ENCODE peak calls at places on chromosome 4, in six cellular contexts. One of them, this sample, is unnamed.

GRCh38 chr4:69843301-69843700 is 16.6 kb downstream of the SULT1E1 start:
- DNase-seq in NCI-H460: no peak
- DNase-seq in epithelial cell of esophagus: no peak
- DNase-seq in AG04450: no peak
- DNase-seq in HuH-7.5: no peak
- DNase-seq in NAMALWA: no peak
- DNase-seq in this sample: no peak

GRCh38 chr4:16439003-16439402 is 212.7 kb upstream of the TAPT1 start:
- DNase-seq in NCI-H460: no peak
- DNase-seq in epithelial cell of esophagus: no peak
- DNase-seq in AG04450: no peak
- DNase-seq in HuH-7.5: no peak
- DNase-seq in NAMALWA: no peak
- DNase-seq in this sample: no peak

GRCh38 chr4:3871181-3871852 is 105.1 kb downstream of the ADRA2C start:
- DNase-seq in NCI-H460: no peak
- DNase-seq in epithelial cell of esophagus: no peak
- DNase-seq in AG04450: no peak
- DNase-seq in HuH-7.5: no peak
- DNase-seq in NAMALWA: no peak
- DNase-seq in this sample: no peak

GRCh38 chr4:926538-926937 is 5.6 kb downstream of the GAK start:
- DNase-seq in NCI-H460: peak
- DNase-seq in epithelial cell of esophagus: peak
- DNase-seq in AG04450: no peak
- DNase-seq in HuH-7.5: no peak
- DNase-seq in NAMALWA: peak
- DNase-seq in this sample: no peak

GRCh38 chr4:136369073-136369472 is 1163.2 kb downstream of the PCDH18 start:
- DNase-seq in NCI-H460: no peak
- DNase-seq in epithelial cell of esophagus: peak
- DNase-seq in AG04450: no peak
- DNase-seq in HuH-7.5: no peak
- DNase-seq in NAMALWA: no peak
- DNase-seq in this sample: no peak

GRCh38 chr4:69831646-69832325 is 28.2 kb downstream of the SULT1E1 start:
- DNase-seq in NCI-H460: no peak
- DNase-seq in epithelial cell of esophagus: no peak
- DNase-seq in AG04450: no peak
- DNase-seq in HuH-7.5: no peak
- DNase-seq in NAMALWA: no peak
- DNase-seq in this sample: peak

GRCh38 chr4:31370866-31371465 is 650.8 kb downstream of the PCDH7 start:
- DNase-seq in NCI-H460: peak
- DNase-seq in epithelial cell of esophagus: peak
- DNase-seq in AG04450: no peak
- DNase-seq in HuH-7.5: peak
- DNase-seq in NAMALWA: peak
- DNase-seq in this sample: no peak

GRCh38 chr4:150264595-150265141 is 186.4 kb downstream of the DCLK2 start:
- DNase-seq in NCI-H460: no peak
- DNase-seq in epithelial cell of esophagus: no peak
- DNase-seq in AG04450: no peak
- DNase-seq in HuH-7.5: no peak
- DNase-seq in NAMALWA: no peak
- DNase-seq in this sample: no peak

GRCh38 chr4:161419822-161420221 is 744.0 kb downstream of the FSTL5 start:
- DNase-seq in NCI-H460: peak
- DNase-seq in epithelial cell of esophagus: peak
- DNase-seq in AG04450: no peak
- DNase-seq in HuH-7.5: no peak
- DNase-seq in NAMALWA: peak
- DNase-seq in this sample: no peak

GRCh38 chr4:30696195-30696594 is 24.0 kb upstream of the PCDH7 start:
- DNase-seq in NCI-H460: no peak
- DNase-seq in epithelial cell of esophagus: peak
- DNase-seq in AG04450: no peak
- DNase-seq in HuH-7.5: no peak
- DNase-seq in NAMALWA: no peak
- DNase-seq in this sample: no peak

GRCh38 chr4:1356181-1356998 is 9.4 kb downstream of the UVSSA start:
- DNase-seq in NCI-H460: peak
- DNase-seq in epithelial cell of esophagus: peak
- DNase-seq in AG04450: no peak
- DNase-seq in HuH-7.5: peak
- DNase-seq in NAMALWA: peak
- DNase-seq in this sample: peak

GRCh38 chr4:154506253-154506652 is 14.7 kb upstream of the DCHS2 start:
- DNase-seq in NCI-H460: peak
- DNase-seq in epithelial cell of esophagus: peak
- DNase-seq in AG04450: no peak
- DNase-seq in HuH-7.5: no peak
- DNase-seq in NAMALWA: peak
- DNase-seq in this sample: no peak

GRCh38 chr4:124030038-124030638 is 633.5 kb downstream of the SPRY1 start:
- DNase-seq in NCI-H460: no peak
- DNase-seq in epithelial cell of esophagus: no peak
- DNase-seq in AG04450: no peak
- DNase-seq in HuH-7.5: no peak
- DNase-seq in NAMALWA: no peak
- DNase-seq in this sample: no peak

GRCh38 chr4:83629945-83630684 is 94.2 kb downstream of the GPAT3 start:
- DNase-seq in NCI-H460: peak
- DNase-seq in epithelial cell of esophagus: peak
- DNase-seq in AG04450: peak
- DNase-seq in HuH-7.5: peak
- DNase-seq in NAMALWA: no peak
- DNase-seq in this sample: peak

GRCh38 chr4:76905521-76905920 is 7.6 kb upstream of the SOWAHB start:
- DNase-seq in NCI-H460: no peak
- DNase-seq in epithelial cell of esophagus: no peak
- DNase-seq in AG04450: peak
- DNase-seq in HuH-7.5: no peak
- DNase-seq in NAMALWA: no peak
- DNase-seq in this sample: no peak

GRCh38 chr4:22897520-22898108 is 204.9 kb downstream of the GBA3 start:
- DNase-seq in NCI-H460: peak
- DNase-seq in epithelial cell of esophagus: peak
- DNase-seq in AG04450: no peak
- DNase-seq in HuH-7.5: peak
- DNase-seq in NAMALWA: peak
- DNase-seq in this sample: peak

GRCh38 chr4:155658665-155659064 is 8.0 kb upstream of the GUCY1A1 start:
- DNase-seq in NCI-H460: no peak
- DNase-seq in epithelial cell of esophagus: no peak
- DNase-seq in AG04450: no peak
- DNase-seq in HuH-7.5: no peak
- DNase-seq in NAMALWA: no peak
- DNase-seq in this sample: no peak

GRCh38 chr4:82823062-82823461 is 24.5 kb upstream of the SCD5 start:
- DNase-seq in NCI-H460: no peak
- DNase-seq in epithelial cell of esophagus: peak
- DNase-seq in AG04450: no peak
- DNase-seq in HuH-7.5: no peak
- DNase-seq in NAMALWA: no peak
- DNase-seq in this sample: no peak

GRCh38 chr4:110467400-110467799 is 8.6 kb upstream of the ENPEP start:
- DNase-seq in NCI-H460: no peak
- DNase-seq in epithelial cell of esophagus: no peak
- DNase-seq in AG04450: no peak
- DNase-seq in HuH-7.5: no peak
- DNase-seq in NAMALWA: no peak
- DNase-seq in this sample: no peak

GRCh38 chr4:147546341-147546740 is 65.4 kb downstream of the EDNRA start:
- DNase-seq in NCI-H460: peak
- DNase-seq in epithelial cell of esophagus: peak
- DNase-seq in AG04450: peak
- DNase-seq in HuH-7.5: no peak
- DNase-seq in NAMALWA: no peak
- DNase-seq in this sample: no peak

GRCh38 chr4:136831553-136831952 is 700.7 kb downstream of the PCDH18 start:
- DNase-seq in NCI-H460: no peak
- DNase-seq in epithelial cell of esophagus: no peak
- DNase-seq in AG04450: no peak
- DNase-seq in HuH-7.5: no peak
- DNase-seq in NAMALWA: peak
- DNase-seq in this sample: no peak

GRCh38 chr4:121237069-121237399 is 72.9 kb upstream of the TNIP3 start:
- DNase-seq in NCI-H460: no peak
- DNase-seq in epithelial cell of esophagus: no peak
- DNase-seq in AG04450: no peak
- DNase-seq in HuH-7.5: no peak
- DNase-seq in NAMALWA: no peak
- DNase-seq in this sample: no peak

GRCh38 chr4:106065018-106065417 is 169.7 kb downstream of the NPNT start:
- DNase-seq in NCI-H460: no peak
- DNase-seq in epithelial cell of esophagus: no peak
- DNase-seq in AG04450: no peak
- DNase-seq in HuH-7.5: no peak
- DNase-seq in NAMALWA: no peak
- DNase-seq in this sample: no peak

GRCh38 chr4:120843840-120844527 is 78.5 kb downstream of the PRDM5 start:
- DNase-seq in NCI-H460: no peak
- DNase-seq in epithelial cell of esophagus: peak
- DNase-seq in AG04450: no peak
- DNase-seq in HuH-7.5: peak
- DNase-seq in NAMALWA: peak
- DNase-seq in this sample: peak

GRCh38 chr4:81421346-81422218 is 50.1 kb downstream of the RASGEF1B start:
- DNase-seq in NCI-H460: no peak
- DNase-seq in epithelial cell of esophagus: peak
- DNase-seq in AG04450: no peak
- DNase-seq in HuH-7.5: no peak
- DNase-seq in NAMALWA: peak
- DNase-seq in this sample: no peak

GRCh38 chr4:147407261-147408045 is 73.4 kb upstream of the EDNRA start:
- DNase-seq in NCI-H460: no peak
- DNase-seq in epithelial cell of esophagus: no peak
- DNase-seq in AG04450: no peak
- DNase-seq in HuH-7.5: no peak
- DNase-seq in NAMALWA: peak
- DNase-seq in this sample: no peak

GRCh38 chr4:8319731-8320385 is 50.3 kb downstream of the HTRA3 start:
- DNase-seq in NCI-H460: no peak
- DNase-seq in epithelial cell of esophagus: peak
- DNase-seq in AG04450: no peak
- DNase-seq in HuH-7.5: no peak
- DNase-seq in NAMALWA: no peak
- DNase-seq in this sample: no peak

GRCh38 chr4:27189683-27190082 is 329.0 kb downstream of the STIM2 start:
- DNase-seq in NCI-H460: no peak
- DNase-seq in epithelial cell of esophagus: no peak
- DNase-seq in AG04450: no peak
- DNase-seq in HuH-7.5: no peak
- DNase-seq in NAMALWA: no peak
- DNase-seq in this sample: no peak

GRCh38 chr4:30620711-30621110 is 99.5 kb upstream of the PCDH7 start:
- DNase-seq in NCI-H460: no peak
- DNase-seq in epithelial cell of esophagus: no peak
- DNase-seq in AG04450: no peak
- DNase-seq in HuH-7.5: no peak
- DNase-seq in NAMALWA: no peak
- DNase-seq in this sample: no peak

GRCh38 chr4:15147709-15148651 is 145.7 kb downstream of the CPEB2 start:
- DNase-seq in NCI-H460: no peak
- DNase-seq in epithelial cell of esophagus: no peak
- DNase-seq in AG04450: no peak
- DNase-seq in HuH-7.5: no peak
- DNase-seq in NAMALWA: no peak
- DNase-seq in this sample: no peak

GRCh38 chr4:56372774-56373173 is 14.5 kb downstream of the AASDH start:
- DNase-seq in NCI-H460: no peak
- DNase-seq in epithelial cell of esophagus: peak
- DNase-seq in AG04450: no peak
- DNase-seq in HuH-7.5: no peak
- DNase-seq in NAMALWA: no peak
- DNase-seq in this sample: no peak

GRCh38 chr4:6548201-6548881 is 26.6 kb upstream of the MAN2B2 start:
- DNase-seq in NCI-H460: peak
- DNase-seq in epithelial cell of esophagus: peak
- DNase-seq in AG04450: no peak
- DNase-seq in HuH-7.5: no peak
- DNase-seq in NAMALWA: peak
- DNase-seq in this sample: peak

GRCh38 chr4:163245044-163245443 is 78.4 kb upstream of the NAF1 start:
- DNase-seq in NCI-H460: no peak
- DNase-seq in epithelial cell of esophagus: no peak
- DNase-seq in AG04450: no peak
- DNase-seq in HuH-7.5: no peak
- DNase-seq in NAMALWA: no peak
- DNase-seq in this sample: no peak

GRCh38 chr4:188455353-188455752 is 316.1 kb downstream of the TRIML1 start:
- DNase-seq in NCI-H460: no peak
- DNase-seq in epithelial cell of esophagus: no peak
- DNase-seq in AG04450: no peak
- DNase-seq in HuH-7.5: no peak
- DNase-seq in NAMALWA: no peak
- DNase-seq in this sample: no peak

GRCh38 chr4:1370321-1371124 is 23.5 kb downstream of the UVSSA start:
- DNase-seq in NCI-H460: no peak
- DNase-seq in epithelial cell of esophagus: no peak
- DNase-seq in AG04450: no peak
- DNase-seq in HuH-7.5: no peak
- DNase-seq in NAMALWA: no peak
- DNase-seq in this sample: no peak